ENCODE peak calls at places on chromosome 5, in nine cellular contexts. B is GM12878; Z is mammary epithelial cell; P is left ventricle myocardium inferior; M is right cardiac atrium; H is ovary; D is MM.1S; C is SJSA1; W is CD8-positive, alpha-beta T cell. J is an unnamed sample.

GRCh38 chr5:134444941-134445471 is 33.3 kb upstream of the CDKN2AIPNL start:
- DNase-seq in B (no peak), Z (no peak), P (no peak), M (no peak), H (no peak), D (no peak), C (no peak), W (no peak), J (no peak)

GRCh38 chr5:34684281-34684979 is 28.3 kb downstream of the RAI14 start:
- DNase-seq in B (no peak), Z (peak; percentile 46), P (no peak), M (no peak), H (no peak), D (no peak), C (peak; percentile 36), W (no peak), J (peak; percentile 69)

GRCh38 chr5:138850854-138851253 is 24.3 kb downstream of the LRRTM2 start:
- DNase-seq in B (no peak), Z (no peak), P (no peak), M (no peak), H (no peak), D (no peak), C (no peak), W (no peak), J (no peak)

GRCh38 chr5:136655429-136655828 is 290.1 kb upstream of the TRPC7 start:
- DNase-seq in B (no peak), Z (no peak), P (no peak), M (no peak), H (no peak), D (no peak), C (peak; percentile 27), W (no peak), J (peak; percentile 2)

GRCh38 chr5:132060501-132061161 is at the start of gene IL3:
- DNase-seq in B (no peak), Z (no peak), P (peak; percentile 6), M (no peak), H (peak; percentile 2), D (no peak), C (no peak), W (no peak), J (no peak)

GRCh38 chr5:158953929-158954534 is 145.7 kb downstream of the EBF1 start:
- DNase-seq in B (peak; percentile 98), Z (no peak), P (no peak), M (no peak), H (no peak), D (peak; percentile 18), C (peak; percentile 37), W (no peak), J (no peak)

GRCh38 chr5:143037071-143037470 is 266.9 kb downstream of the ARHGAP26 start:
- DNase-seq in B (no peak), Z (peak; percentile 57), P (no peak), M (no peak), H (no peak), D (no peak), C (no peak), W (no peak), J (no peak)

GRCh38 chr5:66596791-66597757 is 881 bp downstream of the MAST4 start:
- DNase-seq in B (no peak), Z (peak; percentile 41), P (peak; percentile 57), M (peak; percentile 38), H (peak; percentile 62), D (peak; percentile 31), C (peak; percentile 5), W (no peak), J (peak; percentile 2)

GRCh38 chr5:5290674-5291334 is 131.7 kb upstream of the ICE1 start:
- DNase-seq in B (no peak), Z (no peak), P (no peak), M (no peak), H (no peak), D (peak; percentile 80), C (no peak), W (no peak), J (no peak)
- H3K27ac ChIP-seq in B (no peak overlapping the region), Z (no peak overlapping the region), P (no peak overlapping the region), M (no peak overlapping the region), H (no peak overlapping the region), D (no peak overlapping the region), C (no peak overlapping the region), W (no peak overlapping the region), J (no peak overlapping the region)

GRCh38 chr5:157108961-157109360 is at the start of gene HAVCR2:
- DNase-seq in B (peak; percentile 83), Z (no peak), P (no peak), M (no peak), H (no peak), D (peak; percentile 64), C (no peak), W (peak; percentile 60), J (no peak)
- H3K4me3 ChIP-seq in B (peak within 1 kb of the TSS; percentile 46), Z (no peak within 1 kb of the TSS), P (peak within 1 kb of the TSS; percentile 34), M (no peak within 1 kb of the TSS), H (no peak within 1 kb of the TSS), D (peak within 1 kb of the TSS; percentile 24), C (no peak within 1 kb of the TSS), W (peak within 1 kb of the TSS; percentile 26), J (no peak within 1 kb of the TSS)

GRCh38 chr5:36383942-36384341 is 82.2 kb upstream of the RANBP3L start:
- DNase-seq in B (no peak), Z (no peak), P (no peak), M (no peak), H (no peak), D (no peak), C (no peak), W (no peak), J (no peak)
- H3K27ac ChIP-seq in B (no peak overlapping the region), Z (no peak overlapping the region), P (no peak overlapping the region), M (no peak overlapping the region), H (no peak overlapping the region), D (no peak overlapping the region), C (no peak overlapping the region), W (no peak overlapping the region), J (no peak overlapping the region)

GRCh38 chr5:109105631-109106267 is 304.0 kb downstream of the PJA2 start:
- DNase-seq in B (no peak), Z (peak; percentile 73), P (no peak), M (no peak), H (no peak), D (no peak), C (peak; percentile 72), W (no peak), J (peak; percentile 80)
- H3K4me3 ChIP-seq in B (no peak overlapping the region), Z (no peak overlapping the region), P (no peak overlapping the region), M (no peak overlapping the region), H (no peak overlapping the region), D (no peak overlapping the region), C (no peak overlapping the region), W (no peak overlapping the region), J (peak overlapping the region; percentile 4)

DNA sequence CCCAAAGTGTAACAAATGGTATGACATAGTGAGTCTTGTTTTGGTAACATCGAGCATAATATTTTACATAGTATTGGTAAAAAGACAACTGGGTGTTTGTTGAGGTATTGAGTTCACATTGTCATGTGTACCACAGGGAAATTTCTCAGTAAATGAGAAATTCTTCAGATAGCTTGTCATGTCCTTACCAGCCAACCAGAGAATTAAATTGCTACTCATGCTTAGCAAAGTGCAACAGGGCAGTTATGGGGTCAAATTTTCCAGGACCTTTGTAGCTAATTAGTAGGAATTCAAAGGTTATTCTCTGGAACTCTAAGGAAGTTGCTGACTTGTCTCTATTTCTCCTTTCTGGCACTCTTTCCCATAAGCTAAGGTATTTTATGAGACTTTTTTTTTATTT is 595.7 kb downstream of the EFNA5 start:
- DNase-seq in B (no peak), Z (no peak), P (no peak), M (no peak), H (no peak), D (no peak), C (peak; percentile 28), W (no peak), J (no peak)
- H3K27ac ChIP-seq in B (no peak overlapping the region), Z (no peak overlapping the region), P (no peak overlapping the region), M (no peak overlapping the region), H (no peak overlapping the region), D (no peak overlapping the region), C (no peak overlapping the region), W (no peak overlapping the region), J (no peak overlapping the region)

J was measured in brain microvascular endothelial cell.